ENCODE peak calls at places on chromosome X, in seven cellular contexts. Q is pancreas; U is GM20000; J is stimulated activated naive CD8-positive, alpha-beta T cell treated with anti-CD3 and anti-CD28 coated beads, Interleukin-15, Interleukin-2, amounts not matched to agents 100 U/mL and 50 U/mL, for 24 hours; V is cardiac septum; S is NCI-H1436 treated with DMSO at 0.1 percent for 48 hours; W is activated T-cell treated with anti-CD3 and anti-CD28 coated beads, Interleukin-2, amount 50 U/mL, for 72 hours. N is an unnamed sample.

GRCh38 chrX:141989802-141990201 is 86.1 kb downstream of the MAGEC1 start:
- DNase-seq in Q (no peak), U (no peak), J (no peak), V (no peak), S (no peak), W (no peak), N (no peak)

GRCh38 chrX:11579856-11580595 is 85.7 kb downstream of the ARHGAP6 start:
- DNase-seq in Q (no peak), U (no peak), J (no peak), V (no peak), S (no peak), W (no peak), N (no peak)

GRCh38 chrX:153883163-153883843 is 2.7 kb downstream of the L1CAM start:
- DNase-seq in Q (peak), U (no peak), J (no peak), V (no peak), S (no peak), W (no peak), N (no peak)

GRCh38 chrX:151870603-151871002 is 42.1 kb upstream of the MAGEA4 start:
- DNase-seq in Q (no peak), U (no peak), J (no peak), V (no peak), S (no peak), W (no peak), N (no peak)

GRCh38 chrX:47854474-47854873 is 17.8 kb downstream of the ZNF81 start:
- DNase-seq in Q (no peak), U (no peak), J (peak), V (no peak), S (no peak), W (peak), N (no peak)

GRCh38 chrX:110286126-110286525 is 31.8 kb downstream of the AMMECR1 start:
- DNase-seq in Q (no peak), U (no peak), J (no peak), V (no peak), S (no peak), W (no peak), N (no peak)

GRCh38 chrX:144819406-144819805 is 427.9 kb upstream of the SPANXN1 start:
- DNase-seq in Q (no peak), U (no peak), J (no peak), V (no peak), S (no peak), W (no peak), N (no peak)

GRCh38 chrX:120840826-120841225 is 34.8 kb downstream of the CT47B1 start:
- DNase-seq in Q (no peak), U (no peak), J (no peak), V (no peak), S (no peak), W (no peak), N (no peak)

GRCh38 chrX:153934473-153935325 is at the start of gene NAA10:
- DNase-seq in Q (peak), U (peak), J (peak), V (peak), S (peak), W (peak), N (no peak)

GRCh38 chrX:2397648-2398340 is 103.0 kb downstream of the DHRSX start:
- DNase-seq in Q (no peak), U (no peak), J (no peak), V (no peak), S (no peak), W (no peak), N (no peak)